ENCODE peak calls at places on chromosomes 16 and 17, in six cellular contexts. Z, S, L, H, U and N are unnamed samples.

GRCh38 chr17:12691173-12691572 is 25.5 kb downstream of the MYOCD start:
- DNase-seq in Z (no peak), S (peak; percentile 65), L (no peak), H (no peak), U (peak; percentile 15), N (no peak)

GRCh38 chr17:50129946-50130777 is at the start of gene SAMD14:
- DNase-seq in Z (peak; percentile 69), S (no peak), L (peak; percentile 82), H (no peak), U (no peak), N (no peak)

GRCh38 chr17:17018612-17019429 is 23.4 kb upstream of the MPRIP start:
- DNase-seq in Z (peak; percentile 90), S (no peak), L (peak; percentile 39), H (peak; percentile 40), U (no peak), N (no peak)

GRCh38 chr17:42406602-42407288 is 16.3 kb downstream of the CAVIN1 start:
- DNase-seq in Z (no peak), S (no peak), L (no peak), H (no peak), U (no peak), N (no peak)

GRCh38 chr16:801584-802363 is 1.2 kb upstream of the GNG13 start:
- DNase-seq in Z (no peak), S (no peak), L (no peak), H (no peak), U (no peak), N (no peak)

GRCh38 chr16:69861276-69862030 is 89.7 kb upstream of the CLEC18A start:
- DNase-seq in Z (no peak), S (peak; percentile 50), L (no peak), H (no peak), U (peak; percentile 26), N (no peak)

GRCh38 chr17:17669081-17669850 is 12.0 kb upstream of the RAI1 start:
- DNase-seq in Z (no peak), S (no peak), L (peak; percentile 43), H (no peak), U (no peak), N (no peak)

GRCh38 chr17:75547091-75547490 is 21.6 kb downstream of the LLGL2 start:
- DNase-seq in Z (no peak), S (no peak), L (no peak), H (no peak), U (no peak), N (no peak)

GRCh38 chr16:81521141-81521626 is 76.6 kb downstream of the CMIP start:
- DNase-seq in Z (peak; percentile 61), S (no peak), L (no peak), H (no peak), U (no peak), N (peak; percentile 67)

GRCh38 chr17:48026503-48027321 is 10.9 kb downstream of the COPZ2 start:
- DNase-seq in Z (peak; percentile 92), S (peak; percentile 56), L (peak; percentile 90), H (peak; percentile 89), U (peak; percentile 79), N (peak; percentile 84)

GRCh38 chr16:17211797-17212196 is 259.0 kb downstream of the XYLT1 start:
- DNase-seq in Z (no peak), S (no peak), L (no peak), H (no peak), U (no peak), N (no peak)

GRCh38 chr17:76139801-76140660 is 1.0 kb downstream of the FOXJ1 start:
- DNase-seq in Z (peak; percentile 77), S (no peak), L (peak; percentile 82), H (no peak), U (no peak), N (no peak)

GRCh38 chr16:70396209-70396904 is 42.5 kb downstream of the ST3GAL2 start:
- DNase-seq in Z (no peak), S (no peak), L (no peak), H (no peak), U (no peak), N (no peak)

GRCh38 chr16:14104066-14104465 is 32.9 kb downstream of the MRTFB start:
- DNase-seq in Z (no peak), S (no peak), L (no peak), H (no peak), U (no peak), N (no peak)

GRCh38 chr17:31392856-31393748 is 1.6 kb downstream of the RAB11FIP4 start:
- DNase-seq in Z (peak; percentile 59), S (no peak), L (no peak), H (no peak), U (no peak), N (peak; percentile 82)

GRCh38 chr16:11258553-11259287 is 2.7 kb upstream of the SOCS1 start:
- DNase-seq in Z (no peak), S (no peak), L (no peak), H (peak; percentile 66), U (peak; percentile 60), N (peak; percentile 64)

GRCh38 chr17:34565715-34566114 is 13.7 kb upstream of the TMEM132E start:
- DNase-seq in Z (no peak), S (no peak), L (no peak), H (no peak), U (no peak), N (no peak)

GRCh38 chr17:39069114-39069756 is 82.2 kb downstream of the PLXDC1 start:
- DNase-seq in Z (no peak), S (no peak), L (no peak), H (no peak), U (no peak), N (no peak)

GRCh38 chr17:74854792-74855191 is 4.9 kb downstream of the GRIN2C start:
- DNase-seq in Z (no peak), S (no peak), L (no peak), H (no peak), U (no peak), N (no peak)

GRCh38 chr16:78430281-78430680 is 330.8 kb downstream of the WWOX start:
- DNase-seq in Z (no peak), S (no peak), L (no peak), H (no peak), U (no peak), N (no peak)

GRCh38 chr16:74896389-74897370 is 88.2 kb downstream of the WDR59 start:
- DNase-seq in Z (no peak), S (no peak), L (no peak), H (no peak), U (no peak), N (no peak)

GRCh38 chr16:29826342-29826695 is 6.1 kb downstream of the MVP start:
- DNase-seq in Z (no peak), S (no peak), L (no peak), H (no peak), U (no peak), N (no peak)

GRCh38 chr16:29825145-29826044 is 5.1 kb downstream of the MVP start:
- DNase-seq in Z (no peak), S (no peak), L (no peak), H (peak; percentile 79), U (peak; percentile 66), N (peak; percentile 94)

GRCh38 chr16:29820730-29821662 is 734 bp downstream of the MVP start:
- DNase-seq in Z (peak; percentile 91), S (no peak), L (peak; percentile 89), H (peak; percentile 56), U (no peak), N (no peak)

GRCh38 chr16:29821663-29822115 is 1.4 kb downstream of the MVP start:
- DNase-seq in Z (no peak), S (no peak), L (no peak), H (peak; percentile 39), U (no peak), N (no peak)

DNA sequence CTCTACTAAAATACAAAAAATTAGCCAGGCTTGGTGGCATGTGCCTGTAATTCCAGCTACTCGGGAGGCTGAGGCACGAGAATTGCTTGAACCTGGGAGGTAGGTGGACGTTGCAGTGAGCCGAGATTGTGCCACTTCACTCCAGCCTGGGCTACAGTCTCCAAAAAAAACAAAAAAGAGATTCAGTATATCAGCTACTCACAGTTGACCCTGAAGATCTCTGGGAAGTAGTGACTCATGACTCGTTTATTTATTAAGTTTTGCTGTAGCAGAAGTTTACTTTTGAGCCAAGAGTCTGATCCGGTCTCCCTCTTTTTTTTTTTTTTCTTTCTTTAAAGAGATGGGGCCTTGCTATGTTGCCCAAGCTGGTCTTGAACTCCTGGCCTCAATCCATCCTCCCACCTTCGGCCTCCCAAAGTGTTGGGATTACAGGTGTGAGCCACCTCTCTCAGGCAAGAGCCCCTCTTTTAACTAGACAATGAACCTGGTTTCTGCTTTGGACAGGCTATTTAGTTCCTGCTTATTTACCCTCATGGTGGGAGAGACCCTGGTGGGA is 4.4 kb downstream of the MVP start:
- DNase-seq in Z (no peak), S (no peak), L (no peak), H (no peak), U (no peak), N (no peak)
- H3K27ac ChIP-seq in Z (peak overlapping the region; percentile 93), S (peak overlapping the region; percentile 87), L (peak overlapping the region; percentile 75), H (peak overlapping the region; percentile 81), U (peak overlapping the region; percentile 46), N (peak overlapping the region; percentile 77)

GRCh38 chr17:72338847-72339790 is 218.3 kb downstream of the SOX9 start:
- DNase-seq in Z (no peak), S (no peak), L (no peak), H (no peak), U (no peak), N (no peak)
- H3K4me3 ChIP-seq in Z (no peak overlapping the region), S (no peak overlapping the region), L (no peak overlapping the region), H (no peak overlapping the region), U (no peak overlapping the region), N (no peak overlapping the region)

DNA sequence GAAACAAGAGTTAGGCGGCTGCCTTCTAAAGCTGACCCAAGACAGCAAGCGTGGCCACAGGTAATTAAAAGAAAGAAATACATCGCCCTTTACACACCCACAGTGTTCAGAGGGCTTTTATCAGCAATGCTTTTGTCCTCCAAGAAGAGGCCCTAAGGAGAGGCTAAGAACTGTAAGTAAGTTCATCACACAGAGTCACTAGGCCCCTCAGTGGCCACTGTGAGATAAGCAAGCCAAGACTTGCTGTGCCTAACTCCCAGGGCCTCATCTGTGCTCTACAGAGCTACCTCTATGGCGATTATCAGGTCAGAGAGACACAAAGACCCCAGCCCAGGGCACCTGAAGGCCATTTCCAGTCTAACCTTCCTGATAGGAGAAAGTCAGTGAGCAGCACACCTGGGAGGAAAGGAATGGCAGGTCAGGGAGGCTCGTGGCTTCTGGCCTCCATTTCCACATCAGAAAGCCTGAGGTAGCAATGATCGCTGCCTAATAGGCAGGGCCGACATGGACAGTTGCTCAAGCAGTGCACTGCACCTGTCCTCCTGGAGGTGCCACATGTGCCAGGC is 545.2 kb upstream of the CDH11 start:
- DNase-seq in Z (no peak), S (no peak), L (no peak), H (no peak), U (no peak), N (no peak)
- TF ChIP-seq CTCF in Z (no peak), S (no peak), L (no peak), H (no peak), U (no peak), N (no peak)

DNA sequence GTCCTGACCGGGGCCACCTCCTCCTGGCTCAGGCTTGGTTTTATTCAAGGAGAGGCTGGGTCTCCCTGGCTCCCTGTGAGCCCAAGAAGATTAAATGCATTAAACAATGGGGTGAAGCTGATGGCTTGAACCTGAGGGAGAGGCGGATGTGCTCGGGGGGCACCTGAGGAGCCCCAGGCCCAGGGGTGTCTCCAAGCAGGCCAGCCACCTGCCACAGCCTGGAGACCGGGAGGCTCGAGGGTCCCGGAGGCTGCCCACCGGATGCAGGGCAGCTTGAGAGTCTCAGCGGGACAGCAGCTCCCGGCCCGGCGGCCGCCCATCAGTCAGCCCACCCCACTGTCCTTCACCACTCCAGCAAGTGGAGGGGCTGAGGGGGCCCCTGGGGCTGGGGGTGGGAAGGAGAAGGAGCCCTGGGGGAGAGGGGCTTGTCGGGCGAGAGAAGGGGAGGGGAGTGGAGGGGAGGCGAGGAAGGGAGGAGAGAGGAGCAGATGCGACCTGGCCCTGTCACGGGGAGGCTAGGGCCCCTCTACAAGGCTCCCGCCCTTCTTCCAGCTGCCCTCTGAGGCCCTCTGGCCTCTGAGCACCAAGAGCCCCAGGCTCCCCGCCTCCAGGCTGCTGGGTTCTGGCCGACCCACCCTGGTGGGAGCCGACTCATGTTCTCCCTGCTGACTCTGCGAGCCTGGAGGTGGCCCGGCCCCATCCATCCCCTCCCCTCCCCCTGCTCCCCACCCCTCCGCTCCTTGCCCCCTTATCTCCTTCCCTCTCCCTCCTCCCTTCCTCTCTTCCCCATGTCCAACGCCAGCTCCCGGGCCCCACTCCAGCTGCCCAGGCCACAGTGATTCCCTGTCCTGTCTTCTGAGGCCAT is 13.2 kb downstream of the CD7 start:
- DNase-seq in Z (peak; percentile 59), S (no peak), L (peak; percentile 68), H (no peak), U (no peak), N (no peak)
- H3K27ac ChIP-seq in Z (no peak overlapping the region), S (no peak overlapping the region), L (no peak overlapping the region), H (no peak overlapping the region), U (no peak overlapping the region), N (no peak overlapping the region)